ENCODE peak calls at places on chromosomes 6 and 20, in five cellular contexts. One of them, this sample, is unnamed.

GRCh38 chr6:20332441-20333006 is 69.2 kb upstream of the E2F3 start:
- DNase-seq in fibroblast of lung: no peak
- DNase-seq in PC-9: no peak
- DNase-seq in K562: no peak
- DNase-seq in hepatocyte: no peak
- DNase-seq in this sample: no peak

GRCh38 chr20:41185013-41185757 is 47.8 kb downstream of the PLCG1 start:
- DNase-seq in hepatocyte: peak; percentile 1
- DNase-seq in K562: no peak
- DNase-seq in PC-9: no peak
- DNase-seq in fibroblast of lung: no peak
- DNase-seq in this sample: no peak

GRCh38 chr20:2873747-2874041 is 413 bp downstream of the PTPRA start:
- DNase-seq in fibroblast of lung: peak; percentile 47
- DNase-seq in PC-9: no peak
- DNase-seq in hepatocyte: peak; percentile 68
- DNase-seq in K562: peak; percentile 61
- DNase-seq in this sample: no peak

GRCh38 chr6:137493218-137494038 is 766 bp downstream of the OLIG3 start:
- DNase-seq in PC-9: no peak
- DNase-seq in fibroblast of lung: no peak
- DNase-seq in hepatocyte: no peak
- DNase-seq in K562: no peak
- DNase-seq in this sample: no peak

GRCh38 chr6:111523484-111524166 is 40.6 kb upstream of the REV3L start:
- DNase-seq in fibroblast of lung: no peak
- DNase-seq in K562: no peak
- DNase-seq in hepatocyte: no peak
- DNase-seq in PC-9: no peak
- DNase-seq in this sample: no peak

GRCh38 chr6:7267071-7267470 is 45.9 kb downstream of the SSR1 start:
- DNase-seq in hepatocyte: no peak
- DNase-seq in PC-9: no peak
- DNase-seq in fibroblast of lung: no peak
- DNase-seq in K562: no peak
- DNase-seq in this sample: no peak

GRCh38 chr20:32282461-32282860 is 5.0 kb downstream of the KIF3B start:
- DNase-seq in hepatocyte: no peak
- DNase-seq in K562: no peak
- DNase-seq in fibroblast of lung: no peak
- DNase-seq in PC-9: no peak
- DNase-seq in this sample: no peak

GRCh38 chr6:99359800-99360199 is 10.3 kb upstream of the FAXC start:
- DNase-seq in K562: no peak
- DNase-seq in hepatocyte: no peak
- DNase-seq in PC-9: no peak
- DNase-seq in fibroblast of lung: no peak
- DNase-seq in this sample: no peak

GRCh38 chr20:62874745-62875344 is 13.2 kb upstream of the TCFL5 start:
- DNase-seq in fibroblast of lung: peak; percentile 11
- DNase-seq in K562: peak; percentile 37
- DNase-seq in PC-9: no peak
- DNase-seq in hepatocyte: no peak
- DNase-seq in this sample: no peak

GRCh38 chr6:97175806-97176205 is 107.2 kb downstream of the MMS22L start:
- DNase-seq in fibroblast of lung: peak; percentile 51
- DNase-seq in K562: no peak
- DNase-seq in hepatocyte: no peak
- DNase-seq in PC-9: no peak
- DNase-seq in this sample: no peak

GRCh38 chr20:11726021-11726420 is 191.7 kb upstream of the BTBD3 start:
- DNase-seq in hepatocyte: no peak
- DNase-seq in PC-9: no peak
- DNase-seq in K562: no peak
- DNase-seq in fibroblast of lung: no peak
- DNase-seq in this sample: no peak

GRCh38 chr20:1001981-1002681 is at the start of gene RSPO4:
- DNase-seq in hepatocyte: peak; percentile 36
- DNase-seq in fibroblast of lung: no peak
- DNase-seq in PC-9: no peak
- DNase-seq in K562: no peak
- DNase-seq in this sample: no peak

GRCh38 chr20:36400901-36401300 is 94.8 kb downstream of the DLGAP4 start:
- DNase-seq in PC-9: no peak
- DNase-seq in K562: no peak
- DNase-seq in fibroblast of lung: no peak
- DNase-seq in hepatocyte: no peak
- DNase-seq in this sample: no peak

GRCh38 chr6:2935566-2936291 is 32.6 kb upstream of the SERPINB9 start:
- DNase-seq in hepatocyte: no peak
- DNase-seq in PC-9: no peak
- DNase-seq in K562: no peak
- DNase-seq in fibroblast of lung: no peak
- DNase-seq in this sample: no peak

GRCh38 chr6:157518399-157519250 is 137.6 kb downstream of the ZDHHC14 start:
- DNase-seq in PC-9: no peak
- DNase-seq in hepatocyte: no peak
- DNase-seq in fibroblast of lung: no peak
- DNase-seq in K562: peak; percentile 79
- DNase-seq in this sample: no peak

GRCh38 chr6:80338201-80338836 is 231.8 kb downstream of the BCKDHB start:
- DNase-seq in hepatocyte: peak; percentile 76
- DNase-seq in K562: peak; percentile 71
- DNase-seq in fibroblast of lung: no peak
- DNase-seq in PC-9: peak; percentile 60
- DNase-seq in this sample: peak; percentile 29

GRCh38 chr20:9794831-9795230 is 44.0 kb downstream of the PAK5 start:
- DNase-seq in fibroblast of lung: no peak
- DNase-seq in hepatocyte: no peak
- DNase-seq in PC-9: no peak
- DNase-seq in K562: no peak
- DNase-seq in this sample: no peak

GRCh38 chr6:36853325-36853724 is 14.1 kb upstream of the CPNE5 start:
- DNase-seq in K562: no peak
- DNase-seq in hepatocyte: peak; percentile 51
- DNase-seq in fibroblast of lung: peak; percentile 85
- DNase-seq in PC-9: peak; percentile 33
- DNase-seq in this sample: peak; percentile 82
- H3K36me3 ChIP-seq in K562: peaks cover 67% of the 10 kb centered on the region
- H3K36me3 ChIP-seq in hepatocyte: no peaks in the 10 kb centered on the region
- H3K36me3 ChIP-seq in fibroblast of lung: peaks cover 2% of the 10 kb centered on the region
- H3K36me3 ChIP-seq in PC-9: peaks cover 37% of the 10 kb centered on the region
- H3K36me3 ChIP-seq in this sample: peaks cover 11% of the 10 kb centered on the region

DNA sequence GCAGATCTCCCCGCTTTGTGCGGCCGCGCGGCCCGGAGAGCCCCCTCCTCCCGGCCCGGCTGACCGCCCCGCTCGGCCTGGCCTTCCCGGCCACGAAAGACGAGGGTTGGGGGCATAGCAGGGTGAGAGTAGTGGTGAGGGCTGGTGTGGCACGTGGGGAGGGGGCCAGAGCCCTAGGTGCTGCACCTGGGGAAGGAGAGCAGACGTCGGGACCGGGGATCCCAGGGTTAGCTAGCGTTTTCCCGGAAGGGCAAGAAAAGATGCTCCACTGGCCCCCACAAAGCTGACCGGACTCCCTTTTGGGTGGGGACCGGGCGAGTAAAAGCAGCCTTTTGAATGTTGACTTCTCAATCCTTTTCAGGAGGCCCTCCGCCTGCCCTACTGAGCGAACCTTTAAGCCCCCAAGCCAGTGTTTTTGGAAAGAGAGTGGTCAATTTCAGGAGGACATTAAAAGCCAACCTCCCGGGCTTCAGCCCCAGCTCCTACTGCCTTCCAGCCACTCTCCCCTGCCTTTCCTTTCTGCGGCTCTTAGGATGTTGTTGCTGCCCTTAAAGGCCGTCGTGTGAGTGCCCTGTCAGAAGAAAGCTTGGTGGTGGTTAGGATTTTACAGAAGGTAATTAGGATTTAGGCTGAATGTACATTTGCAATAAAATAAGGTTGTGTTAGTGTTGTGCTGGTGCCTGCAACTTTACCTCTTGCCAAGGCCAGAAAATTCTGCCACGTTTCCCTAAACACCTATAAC is 652 bp upstream of the BACH2 start:
- DNase-seq in K562: no peak
- DNase-seq in PC-9: no peak
- DNase-seq in fibroblast of lung: no peak
- DNase-seq in hepatocyte: no peak
- DNase-seq in this sample: no peak
- TF ChIP-seq EZH2 in K562: no peak
- TF ChIP-seq EZH2 in PC-9: no peak
- TF ChIP-seq EZH2 in fibroblast of lung: no peak
- TF ChIP-seq EZH2 in hepatocyte: no peak
- TF ChIP-seq EZH2 in this sample: no peak

GRCh38 chr6:30893001-30893591 is 8.8 kb downstream of the DDR1 start:
- DNase-seq in fibroblast of lung: no peak
- DNase-seq in K562: no peak
- DNase-seq in PC-9: no peak
- DNase-seq in hepatocyte: no peak
- DNase-seq in this sample: no peak
- H3K36me3 ChIP-seq in fibroblast of lung: peaks cover 6% of the 10 kb centered on the region
- H3K36me3 ChIP-seq in K562: peaks cover 83% of the 10 kb centered on the region
- H3K36me3 ChIP-seq in PC-9: peaks cover 38% of the 10 kb centered on the region
- H3K36me3 ChIP-seq in hepatocyte: no peaks in the 10 kb centered on the region
- H3K36me3 ChIP-seq in this sample: peaks cover 43% of the 10 kb centered on the region

GRCh38 chr20:61352381-61353260 is 100.6 kb downstream of the CDH4 start:
- DNase-seq in fibroblast of lung: no peak
- DNase-seq in hepatocyte: no peak
- DNase-seq in K562: no peak
- DNase-seq in PC-9: no peak
- DNase-seq in this sample: no peak

GRCh38 chr20:61354501-61354900 is 102.4 kb downstream of the CDH4 start:
- DNase-seq in fibroblast of lung: no peak
- DNase-seq in hepatocyte: no peak
- DNase-seq in PC-9: no peak
- DNase-seq in K562: no peak
- DNase-seq in this sample: no peak

GRCh38 chr20:61355096-61355495 is 103.0 kb downstream of the CDH4 start:
- DNase-seq in PC-9: no peak
- DNase-seq in hepatocyte: no peak
- DNase-seq in fibroblast of lung: peak; percentile 53
- DNase-seq in K562: no peak
- DNase-seq in this sample: no peak

GRCh38 chr20:61353261-61353995 is 101.4 kb downstream of the CDH4 start:
- DNase-seq in PC-9: no peak
- DNase-seq in fibroblast of lung: peak; percentile 75
- DNase-seq in K562: no peak
- DNase-seq in hepatocyte: no peak
- DNase-seq in this sample: peak; percentile 17

DNA sequence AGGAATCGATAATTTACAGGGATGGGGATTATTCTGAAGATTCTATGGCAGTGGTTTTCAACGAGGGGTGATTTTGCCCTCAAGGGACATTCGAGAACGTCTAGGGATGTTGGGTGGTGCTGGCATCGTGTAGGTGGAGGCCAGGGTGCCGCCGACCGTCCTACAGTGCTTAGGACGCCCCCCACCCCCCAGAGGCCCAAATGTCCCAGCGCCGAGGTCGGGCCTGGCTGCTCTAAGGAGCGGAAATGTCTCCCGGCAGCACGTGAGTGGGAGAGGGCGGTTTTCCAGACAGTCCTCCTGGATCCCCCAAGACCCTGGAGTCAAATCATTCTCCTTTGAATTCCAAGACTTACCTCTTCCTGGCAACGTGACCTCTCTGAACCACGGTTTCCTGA is 101.9 kb downstream of the CDH4 start:
- DNase-seq in hepatocyte: no peak
- DNase-seq in fibroblast of lung: no peak
- DNase-seq in K562: no peak
- DNase-seq in PC-9: no peak
- DNase-seq in this sample: no peak
- TF ChIP-seq EZH2 in hepatocyte: no peak
- TF ChIP-seq EZH2 in fibroblast of lung: no peak
- TF ChIP-seq EZH2 in K562: no peak
- TF ChIP-seq EZH2 in PC-9: no peak
- TF ChIP-seq EZH2 in this sample: no peak

GRCh38 chr20:35034150-35034549 is 58.5 kb downstream of the TRPC4AP start:
- DNase-seq in K562: no peak
- DNase-seq in hepatocyte: no peak
- DNase-seq in PC-9: no peak
- DNase-seq in fibroblast of lung: no peak
- DNase-seq in this sample: no peak
- H3K36me3 ChIP-seq in K562: peaks cover 75% of the 10 kb centered on the region
- H3K36me3 ChIP-seq in hepatocyte: peaks cover 5% of the 10 kb centered on the region
- H3K36me3 ChIP-seq in PC-9: peaks cover 30% of the 10 kb centered on the region
- H3K36me3 ChIP-seq in fibroblast of lung: peaks cover 5% of the 10 kb centered on the region
- H3K36me3 ChIP-seq in this sample: peaks cover 22% of the 10 kb centered on the region

DNA sequence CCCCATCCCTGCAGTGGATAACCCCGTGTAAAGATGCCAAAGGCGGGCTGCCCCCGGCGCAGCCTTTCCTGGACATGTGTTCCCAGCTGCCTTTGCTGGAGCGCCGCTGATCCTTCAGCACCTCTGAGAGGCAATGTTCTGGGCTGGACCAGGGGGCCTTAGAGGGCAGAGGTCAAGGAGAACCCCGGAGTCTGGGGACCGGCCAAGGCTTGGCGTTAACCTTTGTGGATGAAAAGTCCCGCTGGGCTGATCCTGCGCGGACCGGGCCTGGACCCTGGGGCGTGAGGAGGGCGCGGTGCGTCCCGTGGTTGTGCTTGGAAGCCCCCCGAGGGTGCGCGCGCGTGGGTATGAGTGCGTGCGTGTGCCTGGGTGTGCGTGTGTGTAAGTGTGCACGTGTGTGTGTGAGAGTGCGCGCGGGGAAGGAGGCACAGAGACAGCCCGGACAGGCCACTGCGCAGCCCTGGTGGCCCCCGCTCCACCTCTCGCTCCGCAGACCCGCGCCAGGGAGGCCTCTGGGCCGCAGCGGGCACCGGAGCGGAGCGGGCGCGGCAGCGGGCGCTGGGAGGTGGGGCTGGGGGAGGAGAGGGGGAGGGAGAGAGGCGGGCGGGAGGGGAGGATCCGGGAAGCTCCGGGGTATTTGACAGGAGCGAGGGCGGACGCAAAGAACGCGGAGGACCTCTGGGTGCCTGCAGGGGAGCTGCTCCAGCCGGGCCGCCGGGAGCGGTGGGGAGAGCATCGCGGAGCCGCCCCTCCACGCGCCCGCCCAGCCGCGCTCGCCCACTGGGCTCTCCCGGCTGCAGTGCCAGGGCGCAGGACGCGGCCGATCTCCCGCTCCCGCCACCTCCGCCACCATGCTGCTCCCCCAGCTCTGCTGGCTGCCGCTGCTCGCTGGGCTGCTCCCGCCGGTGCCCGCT is at the start of gene SMOC2:
- DNase-seq in fibroblast of lung: no peak
- DNase-seq in PC-9: no peak
- DNase-seq in hepatocyte: peak; percentile 47
- DNase-seq in K562: no peak
- DNase-seq in this sample: no peak
- TF ChIP-seq EZH2 in fibroblast of lung: no peak
- TF ChIP-seq EZH2 in PC-9: no peak
- TF ChIP-seq EZH2 in hepatocyte: no peak
- TF ChIP-seq EZH2 in K562: no peak
- TF ChIP-seq EZH2 in this sample: no peak